ENCODE peak calls at places on chromosome 11, in five cellular contexts. Q is H1, K is HepG2, S is GM12878, I is K562. N is an unnamed sample.

GRCh38 chr11:79520086-79520485 is 79.3 kb upstream of the TENM4 start:
- DNase-seq in S (no peak), I (no peak), Q (no peak), K (no peak), N (no peak)

GRCh38 chr11:100556781-100557180 is 130.3 kb upstream of the ARHGAP42 start:
- DNase-seq in S (no peak), K (no peak), Q (no peak), I (no peak), N (no peak)

GRCh38 chr11:3138178-3139085 is 26.7 kb downstream of the OSBPL5 start:
- DNase-seq in K (no peak), Q (no peak), I (peak), S (no peak), N (no peak)

GRCh38 chr11:118338637-118339061 is 3.9 kb downstream of the CD3D start:
- DNase-seq in S (no peak), Q (no peak), K (peak), I (peak), N (peak)

GRCh38 chr11:45926536-45927331 is 4.3 kb downstream of the LARGE2 start:
- DNase-seq in K (no peak), S (no peak), I (no peak), Q (no peak), N (no peak)

GRCh38 chr11:125214466-125215204 is 50.1 kb downstream of the PKNOX2 start:
- DNase-seq in I (no peak), S (no peak), K (no peak), Q (no peak), N (no peak)

GRCh38 chr11:78397398-78397797 is 20.2 kb downstream of the GAB2 start:
- DNase-seq in I (no peak), S (peak), K (no peak), Q (no peak), N (no peak)

GRCh38 chr11:65352783-65353182 is 1.8 kb upstream of the TIGD3 start:
- DNase-seq in S (no peak), Q (no peak), I (no peak), K (no peak), N (no peak)

GRCh38 chr11:76843916-76844315 is 16.8 kb upstream of the ACER3 start:
- DNase-seq in Q (no peak), K (no peak), S (no peak), I (no peak), N (no peak)

GRCh38 chr11:18295316-18295715 is 26.6 kb downstream of the HPS5 start:
- DNase-seq in S (no peak), K (no peak), I (no peak), Q (no peak), N (no peak)

GRCh38 chr11:2583605-2583958 is 116.2 kb downstream of the KCNQ1OT1 start:
- DNase-seq in K (no peak), Q (no peak), I (no peak), S (no peak), N (no peak)

GRCh38 chr11:5507586-5508305 is 2.0 kb downstream of the UBQLN3 start:
- DNase-seq in I (no peak), K (no peak), S (no peak), Q (no peak), N (no peak)

GRCh38 chr11:88680806-88681205 is 343.3 kb upstream of the CTSC start:
- DNase-seq in I (no peak), S (no peak), K (no peak), Q (no peak), N (no peak)

GRCh38 chr11:69918231-69918937 is 99.2 kb upstream of the FGF3 start:
- DNase-seq in I (no peak), S (no peak), Q (no peak), K (no peak), N (no peak)

GRCh38 chr11:2714871-2715270 is 15.1 kb upstream of the KCNQ1OT1 start:
- DNase-seq in I (no peak), K (no peak), S (no peak), Q (no peak), N (no peak)

GRCh38 chr11:71252782-71253730 is 679 bp upstream of the SHANK2 start:
- DNase-seq in S (no peak), Q (no peak), I (no peak), K (peak), N (peak)

GRCh38 chr11:94774345-94774744 is 6.2 kb downstream of the AMOTL1 start:
- DNase-seq in Q (no peak), S (no peak), K (no peak), I (no peak), N (no peak)

GRCh38 chr11:118274184-118274583 is 10.1 kb upstream of the MPZL2 start:
- DNase-seq in K (no peak), Q (no peak), I (no peak), S (no peak), N (no peak)

GRCh38 chr11:116928102-116928777 is 90.8 kb upstream of the APOA1 start:
- DNase-seq in S (peak), Q (no peak), K (no peak), I (no peak), N (no peak)
- TF ChIP-seq CREB1 in S (no peak), Q (no peak), K (no peak), I (no peak), N (no peak)

DNA sequence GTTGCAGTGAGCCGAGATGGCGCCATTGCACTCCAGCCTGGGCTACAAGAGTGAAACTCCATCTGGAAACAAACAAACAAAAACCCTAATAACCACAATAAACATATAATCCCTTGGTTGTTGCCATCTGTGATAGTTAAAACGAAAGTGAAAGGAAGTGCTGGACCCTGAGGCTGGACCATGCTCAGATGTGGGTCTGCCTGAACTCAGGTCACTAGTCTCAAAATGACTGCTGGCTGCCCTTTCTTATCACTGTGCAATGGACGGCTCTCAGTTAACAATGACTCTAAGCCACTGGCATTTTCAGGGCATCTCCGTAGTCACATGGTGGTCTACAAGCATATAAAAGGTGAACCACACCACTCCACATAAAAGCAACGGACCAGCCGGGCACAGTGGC is 48.2 kb upstream of the FTH1 start:
- DNase-seq in S (no peak), K (no peak), Q (no peak), I (no peak), N (no peak)
- H2AFZ ChIP-seq in S (peak), K (no peak), Q (no peak), I (peak), N (peak)

GRCh38 chr11:115201121-115201792 is 303.0 kb downstream of the CADM1 start:
- DNase-seq in S (no peak), I (no peak), K (no peak), Q (no peak), N (no peak)
- TF ChIP-seq CREB1 in S (no peak), I (no peak), K (no peak), Q (no peak), N (no peak)

DNA sequence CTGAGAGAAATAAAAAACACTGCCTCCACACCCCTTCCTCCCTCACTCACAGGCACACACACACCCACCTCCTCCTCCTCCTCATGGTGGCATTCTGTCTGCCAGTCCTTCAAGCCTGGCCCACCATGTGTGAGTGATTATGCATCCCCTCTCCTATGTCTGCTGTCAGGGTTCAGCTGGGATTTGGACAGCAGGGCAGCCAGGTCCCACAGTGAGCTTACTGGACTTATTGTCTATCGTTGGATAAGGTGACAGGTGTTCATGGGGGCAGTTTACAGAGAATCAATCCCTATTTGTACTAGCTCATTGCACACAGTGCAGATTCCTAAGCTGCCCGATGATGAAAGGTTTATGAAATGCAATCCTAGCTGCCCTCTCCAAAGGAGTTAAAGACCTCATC is 4.8 kb upstream of the NTM start:
- DNase-seq in K (no peak), Q (no peak), I (no peak), S (no peak), N (no peak)
- H2AFZ ChIP-seq in K (no peak), Q (no peak), I (no peak), S (no peak), N (no peak)

DNA sequence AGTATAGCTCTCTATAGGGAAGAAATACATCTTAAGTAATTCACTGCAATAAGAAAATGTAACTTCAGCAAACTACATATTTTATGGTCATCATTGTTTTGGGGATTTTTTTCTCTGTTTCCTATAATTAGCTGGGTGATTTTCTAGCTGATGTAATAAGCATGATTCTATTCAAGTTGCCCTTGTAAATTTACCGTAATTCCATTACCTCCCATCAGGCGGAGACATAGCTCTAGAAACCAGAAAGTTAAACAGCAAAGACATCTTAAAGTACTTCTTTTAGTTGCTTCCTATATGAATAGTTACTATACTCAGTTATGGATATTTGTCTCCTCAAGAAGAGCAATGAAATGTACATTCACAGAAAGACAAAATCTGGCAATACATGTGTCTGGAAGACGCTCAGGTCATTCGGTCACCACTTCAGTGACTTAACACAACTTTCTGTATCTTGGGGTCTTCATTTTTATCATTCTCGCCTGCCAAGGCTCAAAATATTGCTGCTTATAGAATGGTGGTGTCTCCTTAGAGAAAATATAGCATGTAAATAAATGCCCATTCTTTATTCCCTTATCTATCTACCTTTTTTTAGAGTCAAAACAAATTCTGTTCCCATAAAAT is 239.9 kb upstream of the ZC3H12C start:
- DNase-seq in Q (no peak), I (peak), K (peak), S (peak), N (peak)
- TF ChIP-seq CREB1 in Q (no peak), I (no peak), K (no peak), S (no peak), N (no peak)

GRCh38 chr11:37533830-37534229 is 935.8 kb upstream of the RAG2 start:
- DNase-seq in K (no peak), S (no peak), I (no peak), Q (no peak), N (no peak)
- H2AFZ ChIP-seq in K (no peak), S (no peak), I (no peak), Q (no peak), N (no peak)

GRCh38 chr11:134337051-134337450 is 5.3 kb downstream of the GLB1L2 start:
- DNase-seq in I (no peak), K (no peak), S (no peak), Q (no peak), N (no peak)

GRCh38 chr11:134332782-134333181 is 994 bp downstream of the GLB1L2 start:
- DNase-seq in Q (no peak), I (no peak), S (no peak), K (no peak), N (no peak)

GRCh38 chr11:134333312-134333711 is 1.5 kb downstream of the GLB1L2 start:
- DNase-seq in I (no peak), Q (no peak), K (no peak), S (no peak), N (no peak)

GRCh38 chr11:134333951-134334350 is 2.2 kb downstream of the GLB1L2 start:
- DNase-seq in Q (no peak), S (no peak), K (no peak), I (no peak), N (no peak)

GRCh38 chr11:134334796-134335571 is 3.2 kb downstream of the GLB1L2 start:
- DNase-seq in S (no peak), I (no peak), K (no peak), Q (no peak), N (no peak)
- TF ChIP-seq CREB1 in S (no peak), I (no peak), K (no peak), Q (no peak), N (no peak)

DNA sequence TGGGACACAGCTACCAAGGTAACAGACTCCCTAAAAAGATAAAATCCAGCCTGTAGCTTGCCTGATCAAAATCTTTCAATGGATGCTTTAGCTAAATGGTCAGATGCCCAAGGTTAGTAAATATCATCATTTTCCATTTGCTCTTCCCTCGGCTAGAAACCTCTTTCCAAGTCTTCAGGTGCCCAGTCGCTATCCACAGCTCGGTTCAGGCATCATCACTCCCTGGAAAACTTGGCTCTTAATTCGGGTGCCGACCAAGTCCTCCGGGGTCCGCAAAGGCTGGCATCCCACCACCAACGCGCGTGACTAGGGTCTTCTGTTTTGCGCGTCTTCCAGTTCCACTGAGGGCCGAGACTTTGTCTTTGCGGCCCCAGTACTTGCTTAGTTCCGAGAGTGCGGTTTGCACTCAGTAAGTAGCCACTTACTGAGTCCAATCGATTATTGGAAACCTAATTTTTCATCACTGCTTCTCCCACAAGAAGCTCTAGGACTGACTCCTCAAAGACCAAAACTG is 44.3 kb downstream of the OR4D9 start:
- DNase-seq in K (no peak), Q (no peak), I (no peak), S (no peak), N (peak)
- H2AFZ ChIP-seq in K (peak), Q (peak), I (peak), S (peak), N (peak)